ENCODE peak calls at places on chromosomes 3 and 15, in nine cellular contexts. V is endothelial cell, E is HTR-8/SVneo, D is AG10803, W is bronchial epithelial cell, Y is stomach, S is tibial nerve, I is AG04449, J is KBM-7. Q is an unnamed sample.

GRCh38 chr3:5341610-5342009 is 154.1 kb downstream of the EDEM1 start:
- DNase-seq in S (no peak), Y (no peak), D (no peak), W (no peak), I (no peak), E (no peak), J (no peak), V (no peak), Q (no peak)

GRCh38 chr3:42685363-42685881 is at the start of gene KLHL40:
- DNase-seq in S (no peak), Y (no peak), W (no peak), D (no peak), V (no peak), I (no peak), J (no peak), E (no peak), Q (no peak)

GRCh38 chr3:97674477-97674876 is 90.1 kb upstream of the ARL6 start:
- DNase-seq in I (no peak), W (no peak), D (no peak), E (no peak), Y (no peak), S (no peak), J (no peak), V (no peak), Q (no peak)

GRCh38 chr3:183468424-183468823 is 40.0 kb upstream of the MCF2L2 start:
- DNase-seq in D (no peak), J (no peak), S (no peak), V (no peak), I (no peak), Y (no peak), E (no peak), W (no peak), Q (no peak)

GRCh38 chr3:114320251-114320650 is 26.4 kb downstream of the TIGIT start:
- DNase-seq in I (no peak), V (no peak), J (no peak), E (no peak), D (no peak), Y (no peak), W (peak), S (no peak), Q (no peak)

GRCh38 chr15:51623386-51623938 is 891 bp upstream of the DMXL2 start:
- DNase-seq in E (no peak), V (no peak), Y (no peak), J (peak), I (no peak), W (peak), S (no peak), D (no peak), Q (peak)

GRCh38 chr3:149625795-149626194 is 32.0 kb downstream of the WWTR1 start:
- DNase-seq in Y (no peak), E (no peak), W (peak), D (peak), V (no peak), J (no peak), S (no peak), I (no peak), Q (no peak)

GRCh38 chr3:148079370-148079769 is 618.3 kb upstream of the AGTR1 start:
- DNase-seq in J (no peak), D (peak), S (no peak), I (no peak), W (no peak), E (no peak), V (no peak), Y (no peak), Q (no peak)

GRCh38 chr3:143531101-143531500 is 317.2 kb downstream of the SLC9A9 start:
- DNase-seq in D (no peak), E (no peak), Y (no peak), S (no peak), V (no peak), J (no peak), W (no peak), I (no peak), Q (no peak)

GRCh38 chr3:174330303-174330702 is 528.8 kb upstream of the NAALADL2 start:
- DNase-seq in W (peak), Y (no peak), V (no peak), S (no peak), E (peak), I (peak), D (peak), J (no peak), Q (no peak)

GRCh38 chr15:39573844-39574243 is 7.0 kb upstream of the THBS1 start:
- DNase-seq in D (peak), E (no peak), J (no peak), V (no peak), I (no peak), W (no peak), Y (no peak), S (no peak), Q (no peak)

GRCh38 chr15:71237456-71238188 is 122.4 kb downstream of the THSD4 start:
- DNase-seq in J (no peak), S (no peak), Y (peak), V (no peak), D (peak), E (peak), I (peak), W (peak), Q (no peak)

GRCh38 chr3:124063168-124063909 is 71.4 kb upstream of the ROPN1 start:
- DNase-seq in W (no peak), S (no peak), V (no peak), E (no peak), D (peak), Y (no peak), I (peak), J (no peak), Q (no peak)

GRCh38 chr3:5194801-5195509 is 7.4 kb downstream of the EDEM1 start:
- DNase-seq in V (no peak), W (peak), E (peak), Y (no peak), S (no peak), J (peak), I (peak), D (peak), Q (no peak)

GRCh38 chr15:69629631-69630161 is 177.1 kb downstream of the RPLP1 start:
- DNase-seq in Y (no peak), S (no peak), I (no peak), J (no peak), W (no peak), V (no peak), D (no peak), E (no peak), Q (no peak)

GRCh38 chr15:94582368-94582767 is 351.0 kb downstream of the MCTP2 start:
- DNase-seq in S (no peak), J (peak), D (no peak), W (peak), Y (no peak), V (peak), E (peak), I (no peak), Q (no peak)

GRCh38 chr3:46517016-46517770 is 19.4 kb downstream of the RTP3 start:
- DNase-seq in J (no peak), W (peak), S (no peak), Y (no peak), E (peak), V (no peak), I (no peak), D (peak), Q (no peak)

GRCh38 chr15:33460166-33460805 is 149.5 kb downstream of the RYR3 start:
- DNase-seq in I (no peak), W (peak), S (no peak), Y (no peak), V (no peak), D (no peak), E (no peak), J (no peak), Q (no peak)

GRCh38 chr3:134326760-134327593 is 47.3 kb downstream of the AMOTL2 start:
- DNase-seq in S (peak), W (peak), E (peak), V (no peak), J (no peak), I (peak), D (peak), Y (no peak), Q (no peak)

GRCh38 chr3:13850161-13850945 is 29.5 kb downstream of the WNT7A start:
- DNase-seq in Y (no peak), E (peak), D (no peak), I (no peak), W (peak), S (no peak), V (no peak), J (no peak), Q (no peak)

GRCh38 chr3:16888785-16889607 is 4.2 kb downstream of the PLCL2 start:
- DNase-seq in W (no peak), S (no peak), V (no peak), D (no peak), Y (no peak), J (peak), E (no peak), I (no peak), Q (peak)

GRCh38 chr15:43187544-43188155 is 2.4 kb downstream of the CCNDBP1 start:
- DNase-seq in W (peak), D (peak), E (peak), I (no peak), S (no peak), Y (no peak), V (no peak), J (peak), Q (no peak)

GRCh38 chr3:42509111-42509510 is 6.7 kb downstream of the VIPR1 start:
- DNase-seq in W (no peak), S (no peak), E (no peak), I (no peak), Y (no peak), V (no peak), J (no peak), D (no peak), Q (no peak)

GRCh38 chr3:2465842-2466241 is 367.2 kb downstream of the CNTN4 start:
- DNase-seq in V (no peak), I (no peak), W (no peak), Y (no peak), S (no peak), D (no peak), J (no peak), E (no peak), Q (no peak)

GRCh38 chr15:50241684-50242450 is 23.7 kb downstream of the HDC start:
- DNase-seq in V (no peak), J (no peak), E (no peak), I (peak), W (peak), Y (no peak), S (no peak), D (peak), Q (no peak)

GRCh38 chr3:70247955-70248354 is 64.5 kb downstream of the MDFIC2 start:
- DNase-seq in J (no peak), D (no peak), W (peak), S (no peak), Y (no peak), V (no peak), E (no peak), I (no peak), Q (no peak)

GRCh38 chr3:68088216-68088615 is 433.8 kb upstream of the SUCLG2 start:
- DNase-seq in J (no peak), W (no peak), I (no peak), S (no peak), D (no peak), Y (no peak), E (no peak), V (no peak), Q (no peak)

GRCh38 chr3:87182023-87182422 is 45.1 kb upstream of the CHMP2B start:
- DNase-seq in E (no peak), S (no peak), Y (no peak), I (no peak), D (no peak), J (no peak), V (no peak), W (no peak), Q (no peak)

GRCh38 chr3:89262561-89262960 is 155.1 kb downstream of the EPHA3 start:
- DNase-seq in I (no peak), D (no peak), E (no peak), W (no peak), S (no peak), J (no peak), Y (no peak), V (no peak), Q (no peak)

GRCh38 chr3:150170843-150171513 is 200.3 kb upstream of the PFN2 start:
- DNase-seq in E (no peak), D (no peak), V (no peak), W (no peak), J (no peak), Y (no peak), S (no peak), I (no peak), Q (no peak)

GRCh38 chr15:74184582-74185091 is 11.1 kb downstream of the ISLR start:
- DNase-seq in S (no peak), J (no peak), Y (no peak), E (no peak), I (no peak), W (peak), V (no peak), D (no peak), Q (no peak)

GRCh38 chr3:39234705-39235104 is 42.3 kb upstream of the XIRP1 start:
- DNase-seq in Y (no peak), D (no peak), J (no peak), S (no peak), I (no peak), E (no peak), W (no peak), V (no peak), Q (no peak)

GRCh38 chr15:65411470-65412071 is 11.2 kb downstream of the IGDCC4 start:
- DNase-seq in Y (no peak), W (peak), D (peak), S (no peak), I (no peak), J (no peak), V (no peak), E (no peak), Q (no peak)

GRCh38 chr3:97958396-97958795 is 13.8 kb downstream of the RIOX2 start:
- DNase-seq in E (no peak), J (no peak), W (no peak), Y (no peak), I (no peak), V (no peak), D (peak), S (no peak), Q (no peak)

GRCh38 chr15:33656090-33656670 is 312.1 kb upstream of the CHRM5 start:
- DNase-seq in Y (no peak), J (peak), S (no peak), I (no peak), E (no peak), V (no peak), W (no peak), D (no peak), Q (no peak)

GRCh38 chr15:66097151-66098018 is 156.2 kb downstream of the MEGF11 start:
- DNase-seq in J (no peak), S (no peak), V (no peak), D (no peak), E (no peak), Y (no peak), W (no peak), I (no peak), Q (no peak)

Q was measured in KG1.